ENCODE peak calls at places on chromosomes 4 and X, in eight cellular contexts. One of them, this sample, is unnamed.

GRCh38 chrX:16199343-16199742 is 32.1 kb downstream of the MAGEB17 start:
- DNase-seq in fibroblast of lung: no peak
- DNase-seq in fibroblast of mammary gland: no peak
- DNase-seq in CD4-positive, alpha-beta T cell: no peak
- DNase-seq in mammary epithelial cell: no peak
- DNase-seq in neural crest cell: no peak
- DNase-seq in activated B cell treated with CpG ODN at 0.5 μM for 24 hours: no peak
- DNase-seq in colonic mucosa: no peak
- DNase-seq in this sample: no peak

GRCh38 chr4:100189820-100190642 is at the start of gene DDIT4L:
- DNase-seq in fibroblast of mammary gland: peak; percentile 40
- DNase-seq in neural crest cell: peak; percentile 8
- DNase-seq in activated B cell treated with CpG ODN at 0.5 μM for 24 hours: no peak
- DNase-seq in colonic mucosa: peak; percentile 37
- DNase-seq in mammary epithelial cell: peak; percentile 6
- DNase-seq in fibroblast of lung: peak; percentile 35
- DNase-seq in CD4-positive, alpha-beta T cell: no peak
- DNase-seq in this sample: no peak

GRCh38 chrX:101206471-101206870 is 13.1 kb upstream of the DRP2 start:
- DNase-seq in colonic mucosa: no peak
- DNase-seq in neural crest cell: no peak
- DNase-seq in CD4-positive, alpha-beta T cell: no peak
- DNase-seq in activated B cell treated with CpG ODN at 0.5 μM for 24 hours: no peak
- DNase-seq in mammary epithelial cell: peak; percentile 32
- DNase-seq in fibroblast of mammary gland: peak; percentile 64
- DNase-seq in fibroblast of lung: peak; percentile 33
- DNase-seq in this sample: no peak

GRCh38 chrX:65862638-65863037 is 177.2 kb downstream of the VSIG4 start:
- DNase-seq in neural crest cell: no peak
- DNase-seq in mammary epithelial cell: no peak
- DNase-seq in activated B cell treated with CpG ODN at 0.5 μM for 24 hours: no peak
- DNase-seq in CD4-positive, alpha-beta T cell: peak; percentile 1
- DNase-seq in fibroblast of lung: no peak
- DNase-seq in colonic mucosa: no peak
- DNase-seq in fibroblast of mammary gland: no peak
- DNase-seq in this sample: no peak

GRCh38 chrX:40468033-40468979 is 112.5 kb upstream of the ATP6AP2 start:
- DNase-seq in mammary epithelial cell: peak; percentile 69
- DNase-seq in colonic mucosa: peak; percentile 61
- DNase-seq in CD4-positive, alpha-beta T cell: peak; percentile 4
- DNase-seq in neural crest cell: peak; percentile 22
- DNase-seq in activated B cell treated with CpG ODN at 0.5 μM for 24 hours: no peak
- DNase-seq in fibroblast of mammary gland: peak; percentile 11
- DNase-seq in fibroblast of lung: peak; percentile 59
- DNase-seq in this sample: no peak

GRCh38 chr4:133600008-133600407 is 450.9 kb downstream of the PCDH10 start:
- DNase-seq in neural crest cell: no peak
- DNase-seq in activated B cell treated with CpG ODN at 0.5 μM for 24 hours: no peak
- DNase-seq in colonic mucosa: no peak
- DNase-seq in fibroblast of mammary gland: no peak
- DNase-seq in CD4-positive, alpha-beta T cell: no peak
- DNase-seq in fibroblast of lung: peak; percentile 6
- DNase-seq in mammary epithelial cell: no peak
- DNase-seq in this sample: no peak

GRCh38 chrX:39984191-39984956 is 113.4 kb downstream of the BCOR start:
- DNase-seq in neural crest cell: no peak
- DNase-seq in mammary epithelial cell: peak; percentile 62
- DNase-seq in fibroblast of lung: peak; percentile 57
- DNase-seq in colonic mucosa: peak; percentile 32
- DNase-seq in CD4-positive, alpha-beta T cell: no peak
- DNase-seq in activated B cell treated with CpG ODN at 0.5 μM for 24 hours: no peak
- DNase-seq in fibroblast of mammary gland: peak; percentile 49
- DNase-seq in this sample: no peak

GRCh38 chr4:156571146-156571545 is 400.5 kb downstream of the PDGFC start:
- DNase-seq in fibroblast of mammary gland: no peak
- DNase-seq in activated B cell treated with CpG ODN at 0.5 μM for 24 hours: no peak
- DNase-seq in CD4-positive, alpha-beta T cell: no peak
- DNase-seq in fibroblast of lung: no peak
- DNase-seq in colonic mucosa: no peak
- DNase-seq in mammary epithelial cell: no peak
- DNase-seq in neural crest cell: no peak
- DNase-seq in this sample: no peak

GRCh38 chr4:178205826-178206225 is 763.6 kb upstream of the AGA start:
- DNase-seq in fibroblast of lung: peak; percentile 42
- DNase-seq in activated B cell treated with CpG ODN at 0.5 μM for 24 hours: no peak
- DNase-seq in CD4-positive, alpha-beta T cell: no peak
- DNase-seq in mammary epithelial cell: no peak
- DNase-seq in fibroblast of mammary gland: no peak
- DNase-seq in colonic mucosa: no peak
- DNase-seq in neural crest cell: no peak
- DNase-seq in this sample: no peak

GRCh38 chrX:84611843-84612636 is 109.8 kb upstream of the HDX start:
- DNase-seq in colonic mucosa: no peak
- DNase-seq in fibroblast of mammary gland: peak; percentile 1
- DNase-seq in neural crest cell: no peak
- DNase-seq in activated B cell treated with CpG ODN at 0.5 μM for 24 hours: no peak
- DNase-seq in CD4-positive, alpha-beta T cell: no peak
- DNase-seq in mammary epithelial cell: no peak
- DNase-seq in fibroblast of lung: no peak
- DNase-seq in this sample: no peak

GRCh38 chr4:27318740-27319139 is 458.1 kb downstream of the STIM2 start:
- DNase-seq in mammary epithelial cell: peak; percentile 24
- DNase-seq in neural crest cell: peak; percentile 53
- DNase-seq in fibroblast of mammary gland: peak; percentile 61
- DNase-seq in activated B cell treated with CpG ODN at 0.5 μM for 24 hours: no peak
- DNase-seq in CD4-positive, alpha-beta T cell: no peak
- DNase-seq in fibroblast of lung: no peak
- DNase-seq in colonic mucosa: peak; percentile 60
- DNase-seq in this sample: peak; percentile 10

GRCh38 chr4:74682567-74683359 is 111.6 kb downstream of the BTC start:
- DNase-seq in colonic mucosa: no peak
- DNase-seq in fibroblast of mammary gland: peak; percentile 95
- DNase-seq in neural crest cell: no peak
- DNase-seq in activated B cell treated with CpG ODN at 0.5 μM for 24 hours: no peak
- DNase-seq in fibroblast of lung: peak; percentile 98
- DNase-seq in CD4-positive, alpha-beta T cell: no peak
- DNase-seq in mammary epithelial cell: peak; percentile 96
- DNase-seq in this sample: peak; percentile 61

GRCh38 chr4:152278172-152278504 is 257.8 kb downstream of the FBXW7 start:
- DNase-seq in fibroblast of lung: no peak
- DNase-seq in fibroblast of mammary gland: no peak
- DNase-seq in CD4-positive, alpha-beta T cell: no peak
- DNase-seq in neural crest cell: no peak
- DNase-seq in mammary epithelial cell: no peak
- DNase-seq in activated B cell treated with CpG ODN at 0.5 μM for 24 hours: no peak
- DNase-seq in colonic mucosa: no peak
- DNase-seq in this sample: no peak

GRCh38 chr4:152283806-152284470 is 252.0 kb downstream of the FBXW7 start:
- DNase-seq in fibroblast of mammary gland: peak; percentile 44
- DNase-seq in activated B cell treated with CpG ODN at 0.5 μM for 24 hours: no peak
- DNase-seq in fibroblast of lung: peak; percentile 59
- DNase-seq in CD4-positive, alpha-beta T cell: no peak
- DNase-seq in colonic mucosa: no peak
- DNase-seq in mammary epithelial cell: peak; percentile 62
- DNase-seq in neural crest cell: no peak
- DNase-seq in this sample: no peak

GRCh38 chr4:152281211-152281610 is 254.7 kb downstream of the FBXW7 start:
- DNase-seq in CD4-positive, alpha-beta T cell: no peak
- DNase-seq in fibroblast of lung: no peak
- DNase-seq in fibroblast of mammary gland: no peak
- DNase-seq in neural crest cell: no peak
- DNase-seq in colonic mucosa: no peak
- DNase-seq in activated B cell treated with CpG ODN at 0.5 μM for 24 hours: no peak
- DNase-seq in mammary epithelial cell: no peak
- DNase-seq in this sample: no peak

GRCh38 chr4:152278505-152279301 is 257.2 kb downstream of the FBXW7 start:
- DNase-seq in neural crest cell: no peak
- DNase-seq in activated B cell treated with CpG ODN at 0.5 μM for 24 hours: no peak
- DNase-seq in fibroblast of mammary gland: no peak
- DNase-seq in colonic mucosa: peak; percentile 27
- DNase-seq in fibroblast of lung: no peak
- DNase-seq in CD4-positive, alpha-beta T cell: no peak
- DNase-seq in mammary epithelial cell: no peak
- DNase-seq in this sample: no peak

DNA sequence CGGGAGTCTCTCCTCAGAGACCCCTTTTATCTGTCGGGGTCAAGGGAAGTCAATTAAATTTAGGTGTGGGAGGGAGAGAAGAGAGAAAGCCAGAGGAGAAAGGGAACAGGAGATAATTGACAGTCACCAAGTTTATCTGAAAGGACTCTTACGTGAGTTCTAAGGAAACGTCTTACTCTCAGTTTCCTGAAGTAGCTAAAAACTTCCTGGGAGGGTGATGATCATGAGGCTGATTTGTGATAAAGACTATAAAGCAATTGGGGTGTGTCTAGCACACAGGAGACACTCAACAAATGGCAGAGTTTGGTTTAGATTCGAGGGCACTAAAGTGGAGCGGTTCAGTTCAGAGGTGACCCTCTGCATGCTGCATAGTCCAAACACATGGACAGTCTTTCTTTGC is 254.1 kb downstream of the FBXW7 start:
- DNase-seq in colonic mucosa: no peak
- DNase-seq in neural crest cell: no peak
- DNase-seq in activated B cell treated with CpG ODN at 0.5 μM for 24 hours: no peak
- DNase-seq in fibroblast of lung: no peak
- DNase-seq in CD4-positive, alpha-beta T cell: no peak
- DNase-seq in mammary epithelial cell: no peak
- DNase-seq in fibroblast of mammary gland: no peak
- DNase-seq in this sample: no peak
- TF ChIP-seq CTCF in colonic mucosa: no peak
- TF ChIP-seq CTCF in neural crest cell: no peak
- TF ChIP-seq CTCF in activated B cell treated with CpG ODN at 0.5 μM for 24 hours: no peak
- TF ChIP-seq CTCF in fibroblast of lung: no peak
- TF ChIP-seq CTCF in CD4-positive, alpha-beta T cell: no peak
- TF ChIP-seq CTCF in mammary epithelial cell: no peak
- TF ChIP-seq CTCF in fibroblast of mammary gland: no peak
- TF ChIP-seq CTCF in this sample: no peak

DNA sequence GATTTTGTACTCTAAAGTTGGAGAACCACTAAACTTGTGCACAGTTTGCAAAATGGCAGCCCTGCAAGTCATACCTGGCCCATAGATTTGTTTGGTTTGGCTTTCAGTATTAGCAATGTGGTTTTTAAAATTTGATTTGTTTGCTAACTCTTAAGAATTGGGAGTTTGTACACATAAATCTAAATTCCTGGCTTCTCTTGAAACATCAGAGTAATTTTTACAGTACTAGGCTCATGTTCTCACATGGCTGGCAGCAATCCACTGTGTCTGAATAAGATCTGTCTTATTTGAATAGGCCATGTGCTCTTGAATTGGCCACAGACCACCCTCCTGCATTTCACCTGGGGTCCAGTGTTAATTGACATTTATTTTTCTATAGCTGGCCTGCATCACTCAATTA is 21.3 kb downstream of the DIAPH2 start:
- DNase-seq in colonic mucosa: no peak
- DNase-seq in fibroblast of mammary gland: no peak
- DNase-seq in activated B cell treated with CpG ODN at 0.5 μM for 24 hours: no peak
- DNase-seq in neural crest cell: no peak
- DNase-seq in mammary epithelial cell: no peak
- DNase-seq in fibroblast of lung: no peak
- DNase-seq in CD4-positive, alpha-beta T cell: no peak
- DNase-seq in this sample: no peak
- TF ChIP-seq CTCF in colonic mucosa: no peak
- TF ChIP-seq CTCF in fibroblast of mammary gland: no peak
- TF ChIP-seq CTCF in activated B cell treated with CpG ODN at 0.5 μM for 24 hours: no peak
- TF ChIP-seq CTCF in neural crest cell: no peak
- TF ChIP-seq CTCF in mammary epithelial cell: no peak
- TF ChIP-seq CTCF in fibroblast of lung: no peak
- TF ChIP-seq CTCF in CD4-positive, alpha-beta T cell: no peak
- TF ChIP-seq CTCF in this sample: no peak

GRCh38 chr4:54197926-54198325 is 31.2 kb upstream of the PDGFRA start:
- DNase-seq in mammary epithelial cell: no peak
- DNase-seq in activated B cell treated with CpG ODN at 0.5 μM for 24 hours: no peak
- DNase-seq in fibroblast of lung: peak; percentile 1
- DNase-seq in fibroblast of mammary gland: no peak
- DNase-seq in CD4-positive, alpha-beta T cell: no peak
- DNase-seq in neural crest cell: no peak
- DNase-seq in colonic mucosa: no peak
- DNase-seq in this sample: no peak

GRCh38 chr4:54187148-54187547 is 41.9 kb upstream of the PDGFRA start:
- DNase-seq in neural crest cell: no peak
- DNase-seq in mammary epithelial cell: no peak
- DNase-seq in activated B cell treated with CpG ODN at 0.5 μM for 24 hours: no peak
- DNase-seq in fibroblast of lung: no peak
- DNase-seq in fibroblast of mammary gland: no peak
- DNase-seq in CD4-positive, alpha-beta T cell: no peak
- DNase-seq in colonic mucosa: no peak
- DNase-seq in this sample: no peak

GRCh38 chr4:54189140-54189539 is 40.0 kb upstream of the PDGFRA start:
- DNase-seq in colonic mucosa: no peak
- DNase-seq in activated B cell treated with CpG ODN at 0.5 μM for 24 hours: no peak
- DNase-seq in fibroblast of lung: peak; percentile 57
- DNase-seq in mammary epithelial cell: no peak
- DNase-seq in CD4-positive, alpha-beta T cell: no peak
- DNase-seq in neural crest cell: no peak
- DNase-seq in fibroblast of mammary gland: no peak
- DNase-seq in this sample: no peak

GRCh38 chr4:54192811-54193210 is 36.3 kb upstream of the PDGFRA start:
- DNase-seq in fibroblast of mammary gland: no peak
- DNase-seq in fibroblast of lung: no peak
- DNase-seq in CD4-positive, alpha-beta T cell: no peak
- DNase-seq in activated B cell treated with CpG ODN at 0.5 μM for 24 hours: no peak
- DNase-seq in colonic mucosa: no peak
- DNase-seq in mammary epithelial cell: no peak
- DNase-seq in neural crest cell: no peak
- DNase-seq in this sample: no peak
- TF ChIP-seq CTCF in fibroblast of mammary gland: no peak
- TF ChIP-seq CTCF in fibroblast of lung: no peak
- TF ChIP-seq CTCF in CD4-positive, alpha-beta T cell: no peak
- TF ChIP-seq CTCF in activated B cell treated with CpG ODN at 0.5 μM for 24 hours: no peak
- TF ChIP-seq CTCF in colonic mucosa: no peak
- TF ChIP-seq CTCF in mammary epithelial cell: no peak
- TF ChIP-seq CTCF in neural crest cell: no peak
- TF ChIP-seq CTCF in this sample: no peak

DNA sequence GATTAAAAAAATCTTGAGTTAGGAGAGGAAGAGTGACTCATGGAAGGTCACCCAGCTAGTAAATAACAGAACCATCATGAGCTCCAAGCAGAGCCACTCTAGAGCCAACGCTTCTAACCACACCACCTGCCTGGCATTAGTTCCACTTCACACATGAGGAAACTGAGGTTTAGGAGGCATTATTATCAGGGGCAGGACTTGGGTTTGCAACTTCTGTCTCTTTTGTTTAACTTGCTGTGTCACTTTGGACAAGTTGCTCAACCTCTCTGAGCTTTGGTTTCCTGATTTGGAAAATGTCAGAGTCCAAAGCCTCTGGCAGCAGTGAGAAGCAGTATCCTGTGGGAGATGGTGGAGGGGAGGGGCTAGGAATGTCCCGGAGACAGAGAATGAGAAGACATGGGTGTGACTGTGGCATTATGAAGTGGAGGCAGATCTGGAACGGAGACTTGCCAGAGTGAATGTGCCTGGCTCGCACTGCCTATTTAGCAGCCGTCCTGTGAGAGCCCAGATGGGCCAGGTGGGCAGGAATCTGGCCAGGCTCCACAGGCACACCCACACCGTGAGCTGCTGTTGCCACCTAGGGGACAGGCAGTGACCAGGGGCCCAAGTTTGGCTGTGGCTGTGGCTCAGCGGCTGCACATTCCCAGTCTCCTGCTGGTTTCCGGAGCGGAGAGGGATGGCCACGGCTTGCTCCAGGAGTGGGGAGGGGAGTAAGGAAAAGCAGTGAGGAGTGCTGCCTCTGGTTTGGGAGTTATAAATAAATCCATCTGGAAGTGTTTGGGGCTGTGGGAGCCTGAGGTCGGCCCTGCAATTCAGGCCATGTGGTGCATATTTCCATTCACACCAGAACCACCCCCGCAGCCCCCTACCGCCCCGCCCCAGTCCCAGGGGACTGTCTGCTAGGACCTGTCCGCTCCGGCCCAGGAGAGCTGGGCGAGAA is 93.4 kb downstream of the NHSL2 start:
- DNase-seq in activated B cell treated with CpG ODN at 0.5 μM for 24 hours: no peak
- DNase-seq in fibroblast of mammary gland: peak; percentile 74
- DNase-seq in fibroblast of lung: peak; percentile 73
- DNase-seq in mammary epithelial cell: peak; percentile 10
- DNase-seq in neural crest cell: no peak
- DNase-seq in colonic mucosa: no peak
- DNase-seq in CD4-positive, alpha-beta T cell: no peak
- DNase-seq in this sample: peak; percentile 53
- TF ChIP-seq CTCF in activated B cell treated with CpG ODN at 0.5 μM for 24 hours: no peak
- TF ChIP-seq CTCF in fibroblast of mammary gland: peak; percentile 2
- TF ChIP-seq CTCF in fibroblast of lung: no peak
- TF ChIP-seq CTCF in mammary epithelial cell: peak; percentile 31
- TF ChIP-seq CTCF in neural crest cell: peak; percentile 34
- TF ChIP-seq CTCF in colonic mucosa: no peak
- TF ChIP-seq CTCF in CD4-positive, alpha-beta T cell: no peak
- TF ChIP-seq CTCF in this sample: peak; percentile 13